ENCODE peak calls at places on chromosomes 7 and 10, in four cellular contexts. One of them, this sample, is unnamed.

GRCh38 chr7:100673942-100674431 is 447 bp downstream of the GNB2 start:
- DNase-seq in type B pancreatic cell: no peak
- DNase-seq in lung: peak
- DNase-seq in MM.1S: no peak
- DNase-seq in this sample: peak

GRCh38 chr10:11080564-11080984 is 62.9 kb downstream of the CELF2 start:
- DNase-seq in MM.1S: peak
- DNase-seq in type B pancreatic cell: no peak
- DNase-seq in lung: no peak
- DNase-seq in this sample: no peak

GRCh38 chr10:6052247-6053221 is 9.6 kb downstream of the IL2RA start:
- DNase-seq in lung: no peak
- DNase-seq in type B pancreatic cell: no peak
- DNase-seq in MM.1S: peak
- DNase-seq in this sample: no peak

GRCh38 chr7:157769870-157770213 is 433.0 kb downstream of the DNAJB6 start:
- DNase-seq in type B pancreatic cell: no peak
- DNase-seq in lung: no peak
- DNase-seq in MM.1S: no peak
- DNase-seq in this sample: no peak

GRCh38 chr10:104252349-104252748 is 2.3 kb upstream of the GSTO1 start:
- DNase-seq in type B pancreatic cell: no peak
- DNase-seq in lung: no peak
- DNase-seq in MM.1S: no peak
- DNase-seq in this sample: no peak

GRCh38 chr10:129960493-129961273 is 3.4 kb downstream of the EBF3 start:
- DNase-seq in type B pancreatic cell: peak
- DNase-seq in lung: no peak
- DNase-seq in MM.1S: no peak
- DNase-seq in this sample: no peak

GRCh38 chr10:79112898-79113431 is 44.2 kb downstream of the ZMIZ1 start:
- DNase-seq in MM.1S: no peak
- DNase-seq in lung: no peak
- DNase-seq in type B pancreatic cell: no peak
- DNase-seq in this sample: peak

GRCh38 chr7:87341441-87341840 is 4.0 kb upstream of the CROT start:
- DNase-seq in type B pancreatic cell: no peak
- DNase-seq in MM.1S: peak
- DNase-seq in lung: no peak
- DNase-seq in this sample: no peak

GRCh38 chr10:79056736-79057391 is 11.9 kb upstream of the ZMIZ1 start:
- DNase-seq in lung: no peak
- DNase-seq in MM.1S: no peak
- DNase-seq in type B pancreatic cell: no peak
- DNase-seq in this sample: no peak

GRCh38 chr10:63217120-63217605 is 84.0 kb downstream of the NRBF2 start:
- DNase-seq in lung: no peak
- DNase-seq in MM.1S: peak
- DNase-seq in type B pancreatic cell: no peak
- DNase-seq in this sample: no peak

GRCh38 chr10:103707956-103708626 is 147.3 kb downstream of the SH3PXD2A start:
- DNase-seq in MM.1S: no peak
- DNase-seq in type B pancreatic cell: no peak
- DNase-seq in lung: no peak
- DNase-seq in this sample: no peak

GRCh38 chr7:25171071-25171470 is 46.0 kb upstream of the CYCS start:
- DNase-seq in MM.1S: no peak
- DNase-seq in type B pancreatic cell: no peak
- DNase-seq in lung: no peak
- DNase-seq in this sample: no peak

GRCh38 chr7:134565643-134566136 is 16.8 kb downstream of the AKR1B15 start:
- DNase-seq in MM.1S: no peak
- DNase-seq in lung: no peak
- DNase-seq in type B pancreatic cell: no peak
- DNase-seq in this sample: peak

GRCh38 chr7:50446542-50446960 is 3.6 kb downstream of the FIGNL1 start:
- DNase-seq in MM.1S: no peak
- DNase-seq in lung: peak
- DNase-seq in type B pancreatic cell: no peak
- DNase-seq in this sample: no peak

GRCh38 chr7:21383833-21384220 is 44.1 kb upstream of the SP4 start:
- DNase-seq in lung: no peak
- DNase-seq in MM.1S: peak
- DNase-seq in type B pancreatic cell: no peak
- DNase-seq in this sample: no peak

DNA sequence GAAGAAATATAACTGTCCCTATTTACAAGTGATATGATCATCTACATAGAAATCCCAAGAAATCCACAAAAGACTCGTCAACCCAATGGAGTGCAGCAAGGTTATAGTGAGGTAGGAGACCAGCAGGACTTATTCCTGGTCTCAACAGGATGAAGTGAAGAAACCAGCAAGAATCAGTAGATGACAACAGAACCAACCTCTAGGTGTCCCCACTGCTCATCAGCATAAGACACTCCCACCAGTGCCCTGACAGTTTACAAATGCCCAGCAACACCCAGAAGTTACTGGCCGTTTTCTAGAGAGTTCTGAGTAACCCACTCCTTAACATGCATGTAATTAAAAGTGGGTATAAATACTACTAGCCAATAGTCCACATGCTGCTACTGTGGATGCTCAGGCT is 470.5 kb upstream of the LRRTM3 start:
- DNase-seq in type B pancreatic cell: no peak
- DNase-seq in lung: no peak
- DNase-seq in MM.1S: peak
- DNase-seq in this sample: no peak
- TF ChIP-seq CTCF in type B pancreatic cell: no peak
- TF ChIP-seq CTCF in lung: no peak
- TF ChIP-seq CTCF in MM.1S: peak
- TF ChIP-seq CTCF in this sample: no peak

GRCh38 chr10:24958701-24959392 is 6.4 kb upstream of the PRTFDC1 start:
- DNase-seq in lung: peak
- DNase-seq in MM.1S: no peak
- DNase-seq in type B pancreatic cell: no peak
- DNase-seq in this sample: no peak
- TF ChIP-seq CTCF in lung: no peak
- TF ChIP-seq CTCF in MM.1S: no peak
- TF ChIP-seq CTCF in type B pancreatic cell: no peak
- TF ChIP-seq CTCF in this sample: no peak

GRCh38 chr10:14429043-14429713 is 98.5 kb upstream of the FRMD4A start:
- DNase-seq in type B pancreatic cell: no peak
- DNase-seq in MM.1S: no peak
- DNase-seq in lung: no peak
- DNase-seq in this sample: no peak

GRCh38 chr10:14421941-14422340 is 91.2 kb upstream of the FRMD4A start:
- DNase-seq in lung: no peak
- DNase-seq in type B pancreatic cell: no peak
- DNase-seq in MM.1S: no peak
- DNase-seq in this sample: no peak

GRCh38 chr10:14425031-14425430 is 94.3 kb upstream of the FRMD4A start:
- DNase-seq in lung: no peak
- DNase-seq in type B pancreatic cell: no peak
- DNase-seq in MM.1S: no peak
- DNase-seq in this sample: no peak

GRCh38 chr10:14422431-14422830 is 91.7 kb upstream of the FRMD4A start:
- DNase-seq in MM.1S: no peak
- DNase-seq in lung: no peak
- DNase-seq in type B pancreatic cell: no peak
- DNase-seq in this sample: no peak

GRCh38 chr10:14423111-14423744 is 92.5 kb upstream of the FRMD4A start:
- DNase-seq in lung: no peak
- DNase-seq in MM.1S: no peak
- DNase-seq in type B pancreatic cell: no peak
- DNase-seq in this sample: no peak
- TF ChIP-seq CTCF in lung: no peak
- TF ChIP-seq CTCF in MM.1S: no peak
- TF ChIP-seq CTCF in type B pancreatic cell: no peak
- TF ChIP-seq CTCF in this sample: no peak

GRCh38 chr7:138752568-138753518 is 45.0 kb upstream of the TMEM213 start:
- DNase-seq in MM.1S: peak
- DNase-seq in type B pancreatic cell: no peak
- DNase-seq in lung: no peak
- DNase-seq in this sample: peak
- TF ChIP-seq CTCF in MM.1S: no peak
- TF ChIP-seq CTCF in type B pancreatic cell: no peak
- TF ChIP-seq CTCF in lung: no peak
- TF ChIP-seq CTCF in this sample: no peak